ENCODE peak calls at places on chromosomes 4 and X, in five cellular contexts. Z is GM23338, L is mammary epithelial cell, T is GM23248, C is fibroblast of lung. E is an unnamed sample. For H3K27me3, the result is how much of the 10 kb centered on the place peaks cover.

GRCh38 chrX:150715180-150715579 is 22.0 kb downstream of the MTMR1 start:
- DNase-seq in L (peak), C (no peak), T (peak), Z (no peak), E (no peak)

GRCh38 chr4:89767924-89768323 is 69.0 kb downstream of the SNCA start:
- DNase-seq in Z (no peak), L (no peak), T (no peak), C (no peak), E (no peak)

GRCh38 chrX:110421499-110422455 is 63.1 kb downstream of the RTL9 start:
- DNase-seq in Z (no peak), L (peak), T (no peak), C (no peak), E (no peak)

GRCh38 chrX:110442631-110443030 is 84.0 kb downstream of the RTL9 start:
- DNase-seq in Z (peak), T (peak), C (peak), L (peak), E (no peak)

GRCh38 chr4:125187621-125188176 is 127.1 kb upstream of the FAT4 start:
- DNase-seq in L (peak), T (peak), Z (no peak), C (peak), E (no peak)

GRCh38 chrX:6813836-6814370 is 279.0 kb upstream of the VCX3A start:
- DNase-seq in Z (peak), C (no peak), L (no peak), T (no peak), E (no peak)

GRCh38 chr4:114782842-114783595 is 184.4 kb downstream of the UGT8 start:
- DNase-seq in Z (peak), C (no peak), L (no peak), T (peak), E (no peak)

GRCh38 chrX:54007682-54008081 is 36.6 kb downstream of the PHF8 start:
- DNase-seq in Z (no peak), C (no peak), L (no peak), T (no peak), E (no peak)

GRCh38 chrX:49184294-49185061 is 1.7 kb downstream of the PRICKLE3 start:
- DNase-seq in C (peak), T (peak), L (peak), Z (peak), E (no peak)

GRCh38 chr4:1984406-1985191 is 24.2 kb downstream of the NELFA start:
- DNase-seq in T (no peak), Z (no peak), C (no peak), L (peak), E (no peak)

GRCh38 chr4:139083533-139084424 is 68.2 kb downstream of the NOCT start:
- DNase-seq in C (peak), L (peak), T (peak), Z (peak), E (no peak)

GRCh38 chrX:139382529-139382928 is 148.0 kb upstream of the F9 start:
- DNase-seq in C (no peak), Z (peak), T (no peak), L (no peak), E (no peak)

GRCh38 chrX:20263474-20263873 is 3.2 kb downstream of the RPS6KA3 start:
- DNase-seq in L (peak), T (peak), Z (no peak), C (peak), E (no peak)

GRCh38 chr4:128229458-128229805 is 58.2 kb downstream of the PGRMC2 start:
- DNase-seq in C (peak), Z (no peak), T (peak), L (peak), E (no peak)

GRCh38 chrX:20061869-20062254 is 54.8 kb downstream of the MAP7D2 start:
- DNase-seq in L (peak), Z (no peak), T (peak), C (peak), E (no peak)

GRCh38 chr4:8307126-8307525 is 37.6 kb downstream of the HTRA3 start:
- DNase-seq in Z (no peak), C (no peak), T (no peak), L (no peak), E (no peak)
- H3K27me3 ChIP-seq in Z (under half), C (under half), T (under half), L (under half), E (under half)

GRCh38 chr4:158162637-158163036 is 10.2 kb downstream of the GASK1B start:
- DNase-seq in L (peak), Z (no peak), T (peak), C (no peak), E (no peak)

GRCh38 chr4:158163941-158164665 is 8.7 kb downstream of the GASK1B start:
- DNase-seq in Z (no peak), C (no peak), T (no peak), L (peak), E (no peak)

GRCh38 chr4:158159054-158159717 is 13.6 kb downstream of the GASK1B start:
- DNase-seq in C (peak), Z (no peak), T (peak), L (peak), E (peak)

GRCh38 chr4:158159718-158160094 is 13.1 kb downstream of the GASK1B start:
- DNase-seq in L (no peak), C (no peak), T (no peak), Z (no peak), E (no peak)

DNA sequence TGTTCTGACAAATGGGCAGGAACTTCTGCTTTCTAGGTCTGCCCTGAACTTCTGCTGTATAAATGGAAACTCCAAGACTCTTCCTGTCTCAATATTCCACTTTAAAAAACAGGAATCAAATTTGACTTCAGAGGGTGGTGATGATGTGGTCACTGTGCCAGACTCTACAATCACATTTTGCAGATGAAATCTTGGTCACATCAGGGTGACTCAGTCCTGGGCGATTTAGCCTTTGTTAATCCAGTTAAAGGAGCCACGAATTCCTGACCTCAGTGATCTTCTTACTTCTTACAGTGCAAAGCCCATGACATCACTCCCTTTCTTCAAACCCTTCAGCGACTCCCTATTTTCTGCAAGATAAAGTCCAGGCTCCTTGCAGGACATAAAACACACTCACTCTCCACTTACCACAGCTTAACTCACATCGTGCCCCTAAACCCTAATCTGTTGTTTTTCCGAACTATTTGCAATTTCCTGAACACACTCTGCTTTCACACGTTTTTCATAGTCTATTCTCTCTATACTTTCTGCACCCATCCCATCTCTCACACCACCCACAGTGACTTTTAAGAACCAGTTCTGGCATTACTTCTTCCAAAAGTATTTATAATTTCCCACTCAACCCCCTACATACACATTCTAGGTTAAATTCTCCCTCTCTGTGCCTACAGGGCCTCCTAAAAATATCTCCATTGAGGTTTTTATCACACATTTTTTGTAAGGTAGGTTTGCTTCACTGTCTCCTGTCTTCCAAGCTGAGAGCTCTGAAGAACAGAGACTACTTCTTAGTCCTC is 11.1 kb downstream of the GASK1B start:
- DNase-seq in L (peak), Z (no peak), T (peak), C (peak), E (no peak)
- H3K27ac ChIP-seq in L (peak), Z (no peak), T (peak), C (no peak), E (no peak)

DNA sequence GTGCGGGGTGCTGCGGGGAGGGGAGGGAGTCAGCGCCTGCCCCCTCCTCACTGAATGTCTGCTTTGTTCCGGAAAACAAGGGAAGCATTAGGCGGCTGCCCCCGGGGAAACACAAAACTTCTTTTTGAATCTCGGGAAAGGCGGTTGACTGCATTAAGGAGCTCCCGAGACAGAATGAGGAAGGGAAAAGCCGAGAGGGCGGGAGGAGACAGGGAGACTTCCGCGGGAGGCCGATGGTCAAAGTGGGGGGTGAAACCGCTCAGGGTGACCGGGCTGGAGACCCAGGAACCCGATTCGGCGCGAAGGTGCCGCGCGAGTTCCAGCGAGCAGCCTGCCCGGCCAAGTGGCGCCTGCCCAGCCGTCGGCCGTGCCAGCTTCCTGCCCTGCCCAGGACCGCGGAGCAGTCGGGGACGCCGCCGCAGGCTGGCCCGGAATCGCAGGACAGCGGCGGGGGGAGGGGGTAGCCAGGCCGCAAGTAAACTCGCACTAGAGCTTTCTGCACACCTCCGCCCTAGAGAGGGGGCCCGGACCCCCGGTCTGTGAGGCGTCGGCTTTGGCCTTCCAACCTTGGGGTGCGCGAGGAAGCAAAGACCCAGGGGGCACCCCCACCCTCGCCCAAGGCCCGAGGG is 55.1 kb upstream of the BCOR start:
- DNase-seq in L (no peak), C (no peak), T (peak), Z (peak), E (no peak)
- TF ChIP-seq EZH2 in L (no peak), C (no peak), T (no peak), Z (no peak), E (no peak)

GRCh38 chrX:153909980-153910360 is 5.5 kb downstream of the AVPR2 start:
- DNase-seq in L (no peak), T (no peak), Z (no peak), C (no peak), E (no peak)
- H3K27me3 ChIP-seq in L (under half), T (under half), Z (under half), C (under half), E (under half)

GRCh38 chrX:40887476-40887875 is 152.1 kb upstream of the MED14 start:
- DNase-seq in L (no peak), Z (no peak), C (no peak), T (no peak), E (no peak)

GRCh38 chrX:40878821-40879571 is 143.7 kb upstream of the MED14 start:
- DNase-seq in L (no peak), Z (peak), C (no peak), T (peak), E (no peak)

GRCh38 chrX:40885984-40886383 is 150.6 kb upstream of the MED14 start:
- DNase-seq in L (no peak), C (no peak), Z (no peak), T (no peak), E (no peak)

GRCh38 chrX:40880712-40881111 is 145.4 kb upstream of the MED14 start:
- DNase-seq in T (no peak), Z (no peak), L (no peak), C (no peak), E (no peak)

DNA sequence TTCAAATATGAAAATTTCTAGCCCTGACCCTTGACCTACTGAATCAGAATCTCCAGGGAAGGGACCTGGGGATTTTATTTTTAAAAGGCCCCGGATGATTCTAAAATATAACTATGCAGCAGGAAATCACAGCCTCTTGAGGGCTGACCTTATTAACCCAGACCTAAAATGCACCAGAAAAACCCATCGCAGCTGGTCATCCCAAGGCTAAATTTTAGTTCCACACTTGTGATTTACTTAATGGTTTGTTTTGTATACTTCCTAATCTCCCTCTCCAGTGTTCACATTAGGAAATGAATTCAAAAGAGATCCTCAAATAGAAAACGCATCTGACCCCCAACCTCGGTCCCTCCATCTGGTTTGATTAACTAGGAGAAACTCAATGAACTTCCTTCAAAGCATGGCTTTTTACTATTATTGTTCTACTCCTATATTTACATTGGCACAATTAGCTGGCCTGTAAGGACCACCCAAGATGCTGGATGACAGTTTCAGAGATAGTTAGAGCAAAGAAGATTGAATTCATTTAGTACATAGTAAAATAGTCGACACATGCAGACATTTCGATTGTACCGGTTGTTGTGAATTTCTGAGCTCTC is 147.8 kb upstream of the MED14 start:
- DNase-seq in T (no peak), Z (no peak), L (no peak), C (no peak), E (no peak)
- H3K27ac ChIP-seq in T (no peak), Z (no peak), L (no peak), C (no peak), E (no peak)

GRCh38 chr4:42151568-42152506 is 618 bp downstream of the BEND4 start:
- DNase-seq in C (no peak), Z (peak), L (no peak), T (peak), E (no peak)
- TF ChIP-seq EZH2 in C (peak), Z (no peak), L (peak), T (no peak), E (peak)

GRCh38 chrX:12899506-12899905 is 6.9 kb upstream of the TLR8 start:
- DNase-seq in L (no peak), Z (no peak), T (no peak), C (no peak), E (no peak)
- H3K27me3 ChIP-seq in L (under half), Z (under half), T (under half), C (under half), E (under half)

DNA sequence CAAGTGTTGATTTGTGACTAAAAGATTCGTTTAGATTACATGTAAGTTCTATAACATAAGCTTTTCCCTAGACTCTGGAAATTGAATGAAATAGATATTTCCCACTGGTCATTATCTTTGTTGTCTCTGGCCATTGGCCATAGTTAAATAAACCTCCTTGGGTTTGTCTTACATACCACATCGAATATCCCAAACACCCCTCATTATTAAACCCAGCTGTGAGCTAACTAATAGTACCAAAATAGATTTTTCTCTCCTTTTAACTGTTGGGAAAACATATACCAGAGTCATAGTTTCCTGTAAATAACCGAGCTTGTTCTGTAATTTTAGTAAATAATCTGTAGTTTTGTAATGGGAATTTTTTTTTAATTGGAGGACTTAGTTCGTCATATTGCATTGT is 534.8 kb downstream of the IQCM start:
- DNase-seq in L (no peak), C (peak), T (no peak), Z (no peak), E (no peak)
- H3K27ac ChIP-seq in L (no peak), C (no peak), T (no peak), Z (no peak), E (no peak)

GRCh38 chr4:182918044-182918607 is 940 bp upstream of the DCTD start:
- DNase-seq in C (no peak), L (peak), Z (no peak), T (peak), E (no peak)

GRCh38 chr4:182914357-182914756 is 2.8 kb downstream of the DCTD start:
- DNase-seq in L (no peak), T (no peak), Z (no peak), C (no peak), E (no peak)

GRCh38 chr4:182916483-182917181 is 554 bp downstream of the DCTD start:
- DNase-seq in T (peak), Z (peak), C (peak), L (peak), E (no peak)

GRCh38 chr4:182918791-182919302 is 1.7 kb upstream of the DCTD start:
- DNase-seq in L (peak), T (peak), C (no peak), Z (no peak), E (no peak)

GRCh38 chr4:182917182-182918043 is at the start of gene DCTD:
- DNase-seq in L (peak), Z (peak), T (peak), C (peak), E (no peak)
- TF ChIP-seq EZH2 in L (no peak), Z (no peak), T (no peak), C (no peak), E (no peak)